ENCODE peak calls at places on chromosomes 13 and 19, in eight cellular contexts. S is neural progenitor cell, I is GM23338, X is caudate nucleus, Y is substantia nigra, D is trophoblast cell, U is fibroblast of lung, O is pancreas. W is an unnamed sample.

GRCh38 chr13:72304121-72304745 is 423.2 kb downstream of the MZT1 start:
- DNase-seq in O (no peak), X (no peak), U (peak), S (no peak), D (no peak), I (no peak), Y (no peak), W (no peak)

GRCh38 chr13:97948041-97948440 is 5.4 kb upstream of the IPO5 start:
- DNase-seq in O (no peak), S (no peak), U (no peak), I (no peak), X (no peak), Y (no peak), D (peak), W (no peak)

GRCh38 chr19:18197306-18197705 is 4.3 kb downstream of the MPV17L2 start:
- DNase-seq in D (no peak), X (no peak), U (no peak), I (no peak), S (no peak), O (no peak), Y (no peak), W (peak)

GRCh38 chr19:46841458-46842083 is 9.1 kb downstream of the AP2S1 start:
- DNase-seq in U (peak), I (no peak), D (peak), X (no peak), Y (no peak), S (no peak), O (no peak), W (peak)

GRCh38 chr13:93473441-93474270 is 247.0 kb downstream of the GPC6 start:
- DNase-seq in U (peak), S (no peak), Y (no peak), D (no peak), X (no peak), O (no peak), I (no peak), W (no peak)

GRCh38 chr19:57434386-57435061 is 601 bp upstream of the ZNF749 start:
- DNase-seq in Y (no peak), U (no peak), D (no peak), X (no peak), I (peak), O (no peak), S (peak), W (peak)

GRCh38 chr13:24627864-24628418 is 52.3 kb upstream of the ATP12A start:
- DNase-seq in X (no peak), U (no peak), O (no peak), Y (no peak), I (no peak), D (no peak), S (no peak), W (no peak)

GRCh38 chr13:84896128-84896527 is 903.1 kb downstream of the SLITRK6 start:
- DNase-seq in Y (no peak), U (peak), D (peak), X (no peak), I (peak), O (no peak), S (peak), W (peak)

GRCh38 chr13:99671746-99672145 is 170.5 kb downstream of the TM9SF2 start:
- DNase-seq in X (no peak), Y (no peak), U (no peak), O (no peak), D (no peak), I (no peak), S (no peak), W (no peak)

GRCh38 chr13:48158290-48158689 is 63.4 kb upstream of the MED4 start:
- DNase-seq in S (no peak), D (no peak), I (no peak), X (no peak), U (no peak), Y (no peak), O (no peak), W (no peak)

GRCh38 chr19:17860331-17860992 is 752 bp downstream of the RPL18A start:
- DNase-seq in D (no peak), U (no peak), Y (no peak), X (no peak), I (no peak), O (no peak), S (no peak), W (peak)

GRCh38 chr19:14559916-14560775 is 11.7 kb downstream of the NDUFB7 start:
- DNase-seq in Y (no peak), U (no peak), S (no peak), O (no peak), D (no peak), X (no peak), I (no peak), W (peak)

GRCh38 chr19:4636151-4636717 is 3.1 kb upstream of the TNFAIP8L1 start:
- DNase-seq in O (peak), Y (peak), D (peak), S (peak), I (peak), U (peak), X (no peak), W (peak)

GRCh38 chr13:99265823-99266426 is 7.7 kb upstream of the GPR18 start:
- DNase-seq in D (peak), X (no peak), S (peak), O (no peak), Y (no peak), I (peak), U (peak), W (peak)

GRCh38 chr13:40490086-40490723 is 176.2 kb downstream of the FOXO1 start:
- DNase-seq in X (peak), S (no peak), I (no peak), Y (no peak), U (no peak), O (no peak), D (no peak), W (no peak)

GRCh38 chr13:95709101-95709500 is 32.2 kb downstream of the DNAJC3 start:
- DNase-seq in U (peak), Y (no peak), X (no peak), I (no peak), D (peak), O (no peak), S (no peak), W (no peak)
- H3K27ac ChIP-seq in U (no peak), Y (no peak), X (no peak), I (no peak), D (no peak), O (no peak), S (no peak), W (no peak)

GRCh38 chr13:114077938-114078335 is 54.5 kb downstream of the RASA3 start:
- DNase-seq in D (no peak), S (peak), X (no peak), U (peak), I (peak), O (no peak), Y (no peak), W (peak)

GRCh38 chr13:114074671-114075315 is 57.6 kb downstream of the RASA3 start:
- DNase-seq in S (no peak), D (no peak), O (peak), Y (no peak), U (no peak), I (no peak), X (no peak), W (peak)

GRCh38 chr13:114076329-114076761 is 56.1 kb downstream of the RASA3 start:
- DNase-seq in U (no peak), O (no peak), S (no peak), D (no peak), Y (no peak), I (no peak), X (no peak), W (peak)

GRCh38 chr13:114078501-114079451 is 53.6 kb downstream of the RASA3 start:
- DNase-seq in I (no peak), U (peak), X (no peak), S (no peak), Y (no peak), O (no peak), D (peak), W (peak)

DNA sequence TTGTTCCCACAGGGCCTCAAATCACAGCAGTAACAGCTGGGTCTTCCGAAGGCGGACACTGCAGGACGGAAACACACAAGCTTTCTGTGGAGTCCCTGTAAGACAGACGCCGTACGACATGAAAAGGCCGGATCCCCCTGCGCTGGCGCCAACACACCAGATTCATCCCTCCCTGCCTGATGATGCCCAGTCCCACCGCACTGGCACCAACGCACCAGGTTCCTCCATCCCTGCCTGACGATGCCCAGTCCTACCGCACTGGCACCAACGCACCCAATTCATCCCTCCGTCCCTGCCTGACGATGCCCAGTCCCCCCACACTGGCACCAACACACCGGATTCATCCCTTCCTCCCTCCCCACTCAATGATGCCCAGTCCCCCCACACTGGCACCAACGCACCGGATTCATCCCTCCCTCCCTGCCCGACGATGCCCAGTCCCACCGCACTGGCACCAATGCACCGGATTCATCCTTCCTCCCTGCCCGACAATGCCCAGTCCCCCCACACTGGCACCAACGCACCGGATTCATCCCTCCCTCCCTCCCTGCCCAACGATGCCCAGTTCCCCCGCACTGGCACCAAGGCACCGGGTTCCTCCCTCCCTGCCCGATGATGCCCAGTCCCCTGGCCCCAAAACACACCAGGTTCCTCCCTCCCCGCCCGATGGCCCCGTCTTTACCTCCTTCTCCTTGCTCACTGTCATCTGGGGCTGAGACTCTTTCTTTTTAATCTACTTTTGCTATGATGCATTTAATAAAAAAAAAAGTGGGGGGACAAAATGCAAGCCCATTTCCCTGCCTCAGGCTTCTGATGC is 55.1 kb downstream of the RASA3 start:
- DNase-seq in D (no peak), Y (no peak), O (no peak), U (no peak), X (no peak), I (no peak), S (no peak), W (peak)
- H3K27ac ChIP-seq in D (no peak), Y (peak), O (no peak), U (peak), X (no peak), I (no peak), S (no peak), W (peak)

GRCh38 chr19:31444931-31445330 is 95.7 kb upstream of the TSHZ3 start:
- DNase-seq in O (no peak), Y (no peak), U (peak), X (no peak), I (no peak), S (no peak), D (no peak), W (no peak)

GRCh38 chr19:31449379-31449778 is 100.1 kb upstream of the TSHZ3 start:
- DNase-seq in Y (no peak), I (no peak), U (no peak), O (no peak), X (no peak), D (no peak), S (no peak), W (no peak)

GRCh38 chr19:31450696-31451095 is 101.5 kb upstream of the TSHZ3 start:
- DNase-seq in O (no peak), U (no peak), S (no peak), X (no peak), Y (no peak), I (no peak), D (peak), W (no peak)

GRCh38 chr19:31448221-31448657 is 99.0 kb upstream of the TSHZ3 start:
- DNase-seq in X (no peak), U (peak), I (no peak), O (peak), S (no peak), D (peak), Y (no peak), W (no peak)

GRCh38 chr19:31445406-31445805 is 96.2 kb upstream of the TSHZ3 start:
- DNase-seq in I (no peak), U (no peak), O (no peak), S (no peak), D (no peak), X (no peak), Y (no peak), W (no peak)
- H3K27ac ChIP-seq in I (no peak), U (no peak), O (no peak), S (no peak), D (no peak), X (no peak), Y (no peak), W (no peak)

GRCh38 chr19:34996978-34997640 is 3.0 kb upstream of the GRAMD1A start:
- DNase-seq in U (no peak), Y (no peak), I (no peak), D (no peak), S (no peak), O (peak), X (no peak), W (no peak)
- H3K27ac ChIP-seq in U (no peak), Y (peak), I (peak), D (no peak), S (no peak), O (peak), X (no peak), W (no peak)

GRCh38 chr13:112711528-112712265 is 21.9 kb downstream of the ATP11A start:
- DNase-seq in D (peak), S (peak), Y (no peak), O (no peak), X (peak), I (peak), U (peak), W (peak)

GRCh38 chr13:112714366-112714765 is 24.5 kb downstream of the ATP11A start:
- DNase-seq in O (no peak), S (no peak), I (no peak), Y (no peak), U (no peak), D (no peak), X (no peak), W (no peak)

GRCh38 chr13:112712451-112712881 is 22.6 kb downstream of the ATP11A start:
- DNase-seq in D (no peak), I (no peak), X (no peak), U (no peak), S (no peak), Y (no peak), O (no peak), W (no peak)

GRCh38 chr13:112714772-112715569 is 25.1 kb downstream of the ATP11A start:
- DNase-seq in D (no peak), I (no peak), U (no peak), X (no peak), Y (no peak), O (no peak), S (no peak), W (no peak)

DNA sequence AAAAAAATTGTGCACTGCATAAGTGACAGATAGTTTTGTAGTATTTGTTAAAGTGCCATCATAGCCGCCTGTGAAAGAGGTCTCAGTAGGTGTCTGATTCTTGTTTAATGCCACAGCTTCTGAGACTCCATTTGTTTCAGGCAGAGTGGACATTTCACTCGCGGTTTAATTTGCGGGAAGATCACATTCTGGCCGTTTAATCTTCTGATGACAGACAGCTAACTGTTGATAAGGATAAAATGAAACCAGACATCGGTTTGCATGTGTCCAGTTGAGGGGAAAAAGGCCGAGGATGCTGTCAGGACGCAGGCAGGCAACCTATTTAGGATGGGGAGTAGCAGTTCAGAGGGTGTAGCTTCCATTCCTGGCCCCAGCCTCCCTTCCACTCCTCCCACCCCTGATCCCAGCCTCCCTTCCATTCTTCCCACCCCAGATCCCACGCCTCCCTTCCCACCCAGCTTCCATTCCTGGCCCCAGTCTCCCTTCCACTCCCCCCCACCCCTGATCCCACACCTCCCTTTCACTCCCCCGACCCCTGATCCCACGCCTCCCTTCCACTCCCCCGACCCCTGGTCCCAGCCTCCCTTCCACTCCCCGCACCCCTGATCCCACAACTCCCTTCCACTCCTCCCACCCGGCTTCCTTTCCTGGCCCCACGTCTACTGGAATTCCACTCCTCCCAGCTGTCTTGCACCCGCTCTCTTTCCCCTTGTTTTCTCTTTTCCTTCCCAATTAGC is 23.8 kb downstream of the ATP11A start:
- DNase-seq in S (no peak), I (no peak), U (no peak), Y (no peak), O (no peak), D (no peak), X (no peak), W (no peak)
- H3K27ac ChIP-seq in S (no peak), I (peak), U (no peak), Y (no peak), O (no peak), D (no peak), X (no peak), W (no peak)

GRCh38 chr13:45049478-45049877 is 60.1 kb downstream of the GPALPP1 start:
- DNase-seq in U (no peak), O (no peak), D (peak), I (no peak), S (no peak), Y (no peak), X (no peak), W (no peak)

GRCh38 chr13:45047394-45048328 is 58.3 kb downstream of the GPALPP1 start:
- DNase-seq in O (peak), X (peak), Y (peak), I (peak), S (peak), U (peak), D (peak), W (peak)

GRCh38 chr13:45048890-45049407 is 59.6 kb downstream of the GPALPP1 start:
- DNase-seq in X (no peak), U (no peak), D (no peak), I (no peak), Y (no peak), S (peak), O (no peak), W (no peak)

GRCh38 chr13:45055198-45055901 is 65.0 kb upstream of the GTF2F2 start:
- DNase-seq in S (no peak), O (no peak), Y (no peak), I (no peak), D (peak), X (no peak), U (peak), W (peak)

GRCh38 chr13:45051315-45051714 is 62.0 kb downstream of the GPALPP1 start:
- DNase-seq in I (no peak), S (no peak), O (no peak), D (no peak), U (no peak), Y (no peak), X (no peak), W (no peak)
- H3K27ac ChIP-seq in I (no peak), S (no peak), O (no peak), D (no peak), U (no peak), Y (no peak), X (no peak), W (no peak)

GRCh38 chr13:23348270-23349126 is 85.0 kb downstream of the SACS start:
- DNase-seq in S (no peak), D (no peak), U (peak), X (no peak), O (no peak), Y (no peak), I (peak), W (no peak)
- H3K27ac ChIP-seq in S (no peak), D (no peak), U (no peak), X (no peak), O (no peak), Y (no peak), I (no peak), W (peak)

GRCh38 chr19:48795855-48796142 is 15.0 kb downstream of the BCAT2 start:
- DNase-seq in X (no peak), O (no peak), S (no peak), D (no peak), U (no peak), I (no peak), Y (no peak), W (peak)
- H3K27ac ChIP-seq in X (peak), O (no peak), S (no peak), D (no peak), U (peak), I (no peak), Y (peak), W (peak)